ENCODE peak calls at places on chromosomes 5 and 9, in five cellular contexts. R is Peyer's patch, O is ovary, U is MM.1S, D is substantia nigra. I is an unnamed sample.

GRCh38 chr5:172901788-172902496 is 57.3 kb upstream of the RPL26L1 start:
- DNase-seq in U (no peak), O (peak; percentile 55), D (no peak), R (no peak), I (no peak)

GRCh38 chr5:138459311-138459710 is 6.0 kb upstream of the EGR1 start:
- DNase-seq in O (no peak), U (peak; percentile 45), D (peak; percentile 34), R (peak; percentile 88), I (peak; percentile 46)

GRCh38 chr5:14226992-14227391 is 83.8 kb downstream of the TRIO start:
- DNase-seq in U (no peak), R (no peak), O (no peak), D (no peak), I (no peak)

GRCh38 chr5:32499261-32499660 is 54.7 kb upstream of the ZFR start:
- DNase-seq in O (no peak), U (no peak), R (no peak), D (no peak), I (no peak)

GRCh38 chr9:135971106-135971766 is 10.1 kb upstream of the UBAC1 start:
- DNase-seq in U (no peak), O (no peak), D (no peak), R (no peak), I (no peak)

GRCh38 chr9:98380065-98380681 is 124.7 kb upstream of the TBC1D2 start:
- DNase-seq in R (peak; percentile 72), U (no peak), D (no peak), O (no peak), I (no peak)

GRCh38 chr5:60185230-60186104 is 291.9 kb upstream of the PDE4D start:
- DNase-seq in D (no peak), O (no peak), R (no peak), U (peak; percentile 21), I (no peak)

GRCh38 chr5:147887026-147887627 is 8.6 kb downstream of the SCGB3A2 start:
- DNase-seq in D (no peak), R (no peak), O (no peak), U (peak; percentile 55), I (peak; percentile 31)

GRCh38 chr5:131305906-131306305 is 42.1 kb downstream of the CDC42SE2 start:
- DNase-seq in R (no peak), O (no peak), D (no peak), U (no peak), I (no peak)

GRCh38 chr9:91758491-91758981 is 191.5 kb downstream of the ROR2 start:
- DNase-seq in O (peak; percentile 51), D (no peak), U (peak; percentile 57), R (no peak), I (peak; percentile 71)

GRCh38 chr9:116466289-116467012 is 220.7 kb upstream of the TRIM32 start:
- DNase-seq in O (no peak), R (no peak), D (no peak), U (no peak), I (no peak)

GRCh38 chr9:95584176-95584575 is 67.4 kb upstream of the PTCH1 start:
- DNase-seq in O (no peak), D (no peak), U (no peak), R (no peak), I (no peak)

GRCh38 chr9:134403292-134403681 is 77.0 kb downstream of the RXRA start:
- DNase-seq in U (no peak), O (no peak), R (no peak), D (no peak), I (no peak)

GRCh38 chr9:124238546-124239140 is 19.1 kb upstream of the NEK6 start:
- DNase-seq in R (no peak), O (no peak), U (no peak), D (no peak), I (no peak)

GRCh38 chr5:138503487-138504270 is 38.4 kb downstream of the EGR1 start:
- DNase-seq in R (no peak), O (peak; percentile 52), D (no peak), U (peak; percentile 36), I (peak; percentile 39)

GRCh38 chr5:117488976-117489500 is 914.4 kb upstream of the SEMA6A start:
- DNase-seq in O (no peak), D (no peak), U (no peak), R (no peak), I (no peak)

GRCh38 chr5:111422747-111423455 is 89.4 kb downstream of the STARD4 start:
- DNase-seq in D (no peak), U (no peak), R (no peak), O (no peak), I (no peak)

GRCh38 chr9:82797539-82797938 is 265.4 kb downstream of the RASEF start:
- DNase-seq in O (no peak), D (no peak), U (no peak), R (no peak), I (peak; percentile 44)

GRCh38 chr5:150053231-150053626 is 33.1 kb downstream of the CSF1R start:
- DNase-seq in R (no peak), U (no peak), O (no peak), D (no peak), I (no peak)

GRCh38 chr9:91077624-91078023 is 276.0 kb downstream of the SYK start:
- DNase-seq in U (no peak), O (no peak), R (no peak), D (no peak), I (no peak)

GRCh38 chr9:129237195-129237611 is 59.1 kb upstream of the IER5L start:
- DNase-seq in O (peak; percentile 73), D (no peak), R (no peak), U (no peak), I (no peak)

GRCh38 chr5:112192886-112193285 is 226.2 kb downstream of the EPB41L4A start:
- DNase-seq in D (no peak), O (no peak), R (no peak), U (no peak), I (no peak)

GRCh38 chr9:3237121-3237520 is 288.7 kb downstream of the RFX3 start:
- DNase-seq in O (no peak), R (no peak), U (no peak), D (no peak), I (no peak)

GRCh38 chr5:172455511-172456061 is 1.3 kb upstream of the SH3PXD2B start:
- DNase-seq in D (no peak), R (no peak), O (peak; percentile 60), U (no peak), I (peak; percentile 44)

GRCh38 chr5:134526483-134527155 is 1.1 kb downstream of the JADE2 start:
- DNase-seq in O (peak; percentile 80), D (peak; percentile 53), R (peak; percentile 79), U (peak; percentile 83), I (peak; percentile 87)

GRCh38 chr9:135221576-135221950 is 134.1 kb downstream of the OLFM1 start:
- DNase-seq in D (no peak), R (no peak), O (no peak), U (no peak), I (no peak)

GRCh38 chr9:87818308-87818707 is 64.4 kb upstream of the SPATA31E1 start:
- DNase-seq in D (no peak), R (no peak), U (peak; percentile 28), O (no peak), I (no peak)

GRCh38 chr9:131715906-131716305 is 24.0 kb downstream of the RAPGEF1 start:
- DNase-seq in U (no peak), O (no peak), R (no peak), D (no peak), I (no peak)
- H3K27ac ChIP-seq in U (no peak overlapping the region), O (no peak overlapping the region), R (peak overlapping the region; percentile 52), D (no peak overlapping the region), I (peak overlapping the region; percentile 5)

GRCh38 chr9:31290731-31291130 is 1093.7 kb upstream of the ACO1 start:
- DNase-seq in O (no peak), U (no peak), R (no peak), D (no peak), I (no peak)
- H3K27ac ChIP-seq in O (no peak overlapping the region), U (no peak overlapping the region), R (no peak overlapping the region), D (no peak overlapping the region), I (no peak overlapping the region)

DNA sequence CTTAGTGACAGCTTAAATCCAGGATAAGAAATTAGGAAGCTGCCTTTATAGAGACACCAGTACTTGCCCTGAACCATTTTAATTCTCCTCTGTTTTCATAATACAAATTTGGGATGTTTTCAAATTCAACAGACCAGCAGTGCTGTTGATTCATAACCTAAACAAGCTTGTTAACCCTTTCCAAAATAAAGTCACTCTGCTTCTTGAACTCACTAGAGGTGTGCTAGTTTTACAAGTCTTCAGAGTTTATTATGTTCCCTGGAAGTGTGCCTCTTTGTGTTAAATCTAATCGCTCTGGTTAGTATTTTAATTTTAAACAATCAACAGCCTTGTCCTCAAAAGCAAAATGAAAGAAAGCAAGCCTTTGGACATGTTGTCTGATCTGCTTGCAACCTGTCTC is 255.4 kb downstream of the ARRDC3 start:
- DNase-seq in D (no peak), U (no peak), O (no peak), R (no peak), I (no peak)
- H3K27ac ChIP-seq in D (no peak overlapping the region), U (no peak overlapping the region), O (peak overlapping the region; percentile 47), R (no peak overlapping the region), I (peak overlapping the region; percentile 66)

DNA sequence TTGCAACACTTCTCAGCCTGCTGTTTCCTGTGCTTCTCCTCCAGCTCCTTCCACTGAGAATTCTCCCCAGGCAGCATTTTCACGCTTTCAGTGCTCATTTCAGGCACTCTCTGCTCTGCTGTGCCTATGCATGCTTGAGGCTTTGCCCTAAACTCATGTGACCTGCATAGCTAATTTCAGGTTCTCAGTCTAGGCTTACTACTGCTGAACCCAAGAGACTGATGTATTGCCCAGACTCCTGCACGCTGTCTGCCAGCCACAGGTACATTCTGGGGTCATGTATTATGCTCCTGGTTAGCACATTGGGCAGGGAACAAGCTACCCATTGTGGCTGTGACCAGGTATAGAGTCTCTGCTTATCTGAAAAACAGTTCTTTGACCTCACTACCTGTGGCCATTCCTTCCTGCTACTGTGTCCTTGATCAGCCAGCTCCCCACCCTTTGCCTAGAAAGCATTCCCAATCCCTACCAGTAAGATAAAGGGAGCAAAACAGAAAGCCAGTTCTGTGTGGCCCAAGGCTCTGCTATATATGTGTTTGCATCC is 34.7 kb downstream of the PIP5K1B start:
- DNase-seq in D (no peak), O (no peak), U (no peak), R (no peak), I (peak; percentile 68)
- H3K27ac ChIP-seq in D (no peak overlapping the region), O (no peak overlapping the region), U (no peak overlapping the region), R (peak overlapping the region; percentile 79), I (peak overlapping the region; percentile 79)

DNA sequence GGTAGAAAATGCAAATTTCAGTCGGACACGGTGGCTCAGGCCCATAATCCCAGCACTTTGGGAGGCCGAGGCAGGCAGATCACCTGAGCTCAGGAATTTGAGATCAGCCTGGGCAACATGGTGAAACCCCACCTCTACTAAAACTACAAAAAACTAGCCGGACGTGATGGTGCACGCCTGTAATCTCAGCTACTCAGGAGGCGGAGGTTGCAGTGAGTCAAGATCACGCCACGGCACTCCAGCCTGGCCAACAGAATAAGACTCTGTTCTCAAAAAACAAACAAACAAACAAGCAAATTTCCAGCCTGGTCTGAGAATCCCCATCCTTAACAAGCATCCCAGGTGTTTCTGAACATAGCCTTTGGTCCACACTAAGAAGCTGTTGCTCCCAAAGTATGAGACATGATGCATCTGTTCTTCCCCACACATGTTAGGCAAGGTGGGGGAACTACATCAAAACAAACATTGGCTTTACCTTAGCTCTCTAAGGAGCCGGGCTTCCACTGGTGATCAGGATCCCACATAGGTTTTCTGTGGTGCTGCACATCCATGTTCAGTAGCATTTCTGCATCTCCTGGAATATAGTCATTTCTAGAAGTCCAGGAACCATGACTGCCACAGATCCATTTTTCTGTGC is 92.5 kb upstream of the DMRT1 start:
- DNase-seq in U (no peak), R (no peak), O (no peak), D (no peak), I (no peak)
- H3K27ac ChIP-seq in U (peak overlapping the region; percentile 4), R (no peak overlapping the region), O (no peak overlapping the region), D (no peak overlapping the region), I (no peak overlapping the region)

GRCh38 chr9:35563791-35564197 is 41.3 kb upstream of the TESK1 start:
- DNase-seq in U (no peak), O (peak; percentile 64), D (no peak), R (no peak), I (no peak)
- H3K27ac ChIP-seq in U (no peak overlapping the region), O (peak overlapping the region; percentile 37), D (peak overlapping the region; percentile 37), R (no peak overlapping the region), I (no peak overlapping the region)